ENCODE peak calls at places on chromosomes 7 and 10, in eight cellular contexts. F is breast epithelium, D is HepG2, R is SK-N-SH, G is transverse colon, U is K562, P is HCT116, K is GM12878. M is an unnamed sample.

GRCh38 chr7:44189286-44189992 is at the start of gene GCK:
- DNase-seq in D (no peak), U (no peak), K (no peak), G (no peak), F (no peak), P (no peak), R (no peak), M (no peak)

GRCh38 chr10:132112611-132113010 is 46.9 kb downstream of the JAKMIP3 start:
- DNase-seq in G (no peak), P (no peak), U (no peak), K (no peak), R (no peak), D (no peak), F (no peak), M (no peak)

GRCh38 chr10:22026287-22026686 is 22.8 kb upstream of the DNAJC1 start:
- DNase-seq in G (no peak), D (no peak), U (no peak), F (no peak), R (no peak), P (no peak), K (no peak), M (no peak)

GRCh38 chr10:120891367-120891766 is 40.2 kb downstream of the WDR11 start:
- DNase-seq in F (no peak), K (no peak), U (no peak), G (no peak), D (no peak), R (no peak), P (no peak), M (no peak)

GRCh38 chr10:14358886-14359573 is 28.3 kb upstream of the FRMD4A start:
- DNase-seq in U (no peak), K (no peak), F (no peak), R (no peak), P (no peak), G (no peak), D (no peak), M (no peak)

GRCh38 chr10:106636781-106637491 is 527.6 kb downstream of the SORCS1 start:
- DNase-seq in R (no peak), P (no peak), K (no peak), G (no peak), D (no peak), F (no peak), U (no peak), M (no peak)

GRCh38 chr7:42254217-42254616 is 17.2 kb upstream of the GLI3 start:
- DNase-seq in K (no peak), F (no peak), R (no peak), D (no peak), G (no peak), P (no peak), U (no peak), M (no peak)

GRCh38 chr7:107838816-107839584 is 36.0 kb upstream of the SLC26A3 start:
- DNase-seq in U (no peak), K (no peak), R (no peak), G (no peak), D (no peak), F (no peak), P (no peak), M (no peak)

GRCh38 chr7:137771679-137772078 is 75.1 kb downstream of the DGKI start:
- DNase-seq in F (no peak), P (no peak), G (no peak), U (no peak), D (no peak), K (no peak), R (no peak), M (no peak)

GRCh38 chr7:15571303-15571878 is 9.6 kb upstream of the AGMO start:
- DNase-seq in F (no peak), U (no peak), G (no peak), D (no peak), K (no peak), R (no peak), P (no peak), M (no peak)

GRCh38 chr7:24948739-24949138 is 31.2 kb downstream of the OSBPL3 start:
- DNase-seq in P (no peak), R (no peak), F (no peak), G (no peak), U (no peak), K (no peak), D (no peak), M (no peak)

GRCh38 chr7:159028456-159029401 is 115.9 kb downstream of the VIPR2 start:
- DNase-seq in D (no peak), P (no peak), F (peak; percentile 49), G (peak; percentile 7), R (no peak), K (no peak), U (no peak), M (no peak)

GRCh38 chr7:159025161-159025779 is 119.4 kb downstream of the VIPR2 start:
- DNase-seq in G (peak; percentile 4), D (no peak), K (no peak), F (peak; percentile 27), R (no peak), P (no peak), U (no peak), M (no peak)

GRCh38 chr7:159027803-159028455 is 116.7 kb downstream of the VIPR2 start:
- DNase-seq in R (no peak), G (peak; percentile 66), K (no peak), F (peak; percentile 56), U (no peak), P (no peak), D (peak; percentile 12), M (no peak)

GRCh38 chr7:159026271-159027047 is 118.2 kb downstream of the VIPR2 start:
- DNase-seq in D (no peak), G (peak; percentile 7), K (no peak), U (no peak), P (no peak), R (no peak), F (peak; percentile 43), M (no peak)

GRCh38 chr7:159027091-159027802 is 117.4 kb downstream of the VIPR2 start:
- DNase-seq in F (peak; percentile 33), U (no peak), G (peak; percentile 5), D (no peak), P (no peak), R (no peak), K (no peak), M (no peak)
- TF ChIP-seq CTCF in F (no peak), U (no peak), G (no peak), D (no peak), P (no peak), R (no peak), K (no peak), M (no peak)

GRCh38 chr10:7264313-7264741 is 146.5 kb downstream of the SFMBT2 start:
- DNase-seq in U (no peak), K (no peak), D (no peak), G (no peak), F (no peak), R (peak; percentile 57), P (no peak), M (no peak)
- TF ChIP-seq POLR2AphosphoS5 in U (no peak), K (no peak), D (no peak), G (no peak), F (no peak), R (no peak), P (no peak), M (no peak)

DNA sequence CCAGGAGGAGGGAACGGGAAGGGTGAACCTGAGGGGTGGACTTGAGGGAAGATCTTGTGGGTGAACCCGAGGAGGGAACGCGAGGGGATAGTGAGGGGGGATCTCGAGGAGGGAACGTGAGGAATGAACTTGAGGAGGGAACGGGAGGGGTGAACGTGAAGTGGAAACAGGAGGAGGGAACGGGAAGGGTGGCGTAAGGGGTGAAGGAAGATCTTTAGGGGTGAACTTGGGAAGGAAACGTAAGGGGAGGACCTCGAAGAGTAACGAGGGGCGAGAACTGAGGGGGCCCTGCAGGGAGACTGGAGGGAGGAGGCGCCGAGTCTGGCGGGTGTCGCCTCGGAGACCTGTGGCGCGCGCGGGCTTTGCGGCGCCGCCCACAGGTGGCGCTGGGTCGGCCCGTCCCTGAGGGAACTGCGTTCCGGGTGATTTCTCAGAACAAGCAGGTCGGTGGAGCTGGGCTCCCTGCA is 677 bp downstream of the MYO3A start:
- DNase-seq in D (no peak), K (no peak), F (no peak), G (peak; percentile 8), U (peak; percentile 15), R (peak; percentile 37), P (no peak), M (peak; percentile 87)
- TF ChIP-seq CTCF in D (peak; percentile 45), K (peak; percentile 41), F (no peak), G (peak; percentile 27), U (peak; percentile 49), R (peak; percentile 29), P (no peak), M (no peak)

GRCh38 chr7:29040570-29040906 is 82.4 kb upstream of the TRIL start:
- DNase-seq in F (no peak), R (no peak), P (no peak), G (no peak), K (no peak), D (no peak), U (no peak), M (no peak)
- TF ChIP-seq POLR2AphosphoS5 in F (no peak), R (no peak), P (no peak), G (no peak), K (no peak), D (no peak), U (no peak), M (no peak)

M was measured in upper lobe of left lung.